ENCODE peak calls at places on chromosomes 3 and 15, in seven cellular contexts. Z is ELR; R is Kasumi-1; V is effector memory CD8-positive, alpha-beta T cell; G is activated T-cell treated with anti-CD3 and anti-CD28 coated beads for 1 hour; K is activated CD4-positive, alpha-beta T cell treated with anti-CD3 and anti-CD28 coated beads for 24 hours; C is HT-29. S is an unnamed sample.

GRCh38 chr15:64532515-64532914 is 72.1 kb downstream of the ZNF609 start:
- DNase-seq in V (no peak), Z (no peak), C (no peak), K (no peak), R (no peak), G (no peak), S (no peak)

GRCh38 chr3:117706037-117706436 is 996.5 kb downstream of the TUSC7 start:
- DNase-seq in R (no peak), C (no peak), V (no peak), Z (peak; percentile 92), K (no peak), G (no peak), S (peak; percentile 96)

GRCh38 chr15:74798388-74799254 is 14.0 kb upstream of the LMAN1L start:
- DNase-seq in K (no peak), G (no peak), C (no peak), V (no peak), R (no peak), Z (no peak), S (no peak)

GRCh38 chr3:66393486-66394260 is 107.1 kb downstream of the LRIG1 start:
- DNase-seq in R (no peak), G (peak; percentile 31), V (peak; percentile 62), C (no peak), Z (no peak), K (peak; percentile 6), S (no peak)

GRCh38 chr3:125054436-125055164 is 1.2 kb downstream of the HEG1 start:
- DNase-seq in C (peak; percentile 47), K (no peak), G (no peak), R (no peak), V (no peak), Z (peak; percentile 81), S (peak; percentile 79)

GRCh38 chr15:48330855-48331795 is at the start of gene DUT:
- DNase-seq in Z (peak; percentile 82), G (peak; percentile 69), K (peak; percentile 69), R (peak; percentile 77), V (peak; percentile 74), C (peak; percentile 71), S (peak; percentile 86)

GRCh38 chr3:42090973-42091731 is at the start of gene TRAK1:
- DNase-seq in V (no peak), R (no peak), Z (no peak), K (no peak), C (no peak), G (no peak), S (peak; percentile 64)

GRCh38 chr3:177459397-177459796 is 262.1 kb upstream of the TBL1XR1 start:
- DNase-seq in G (no peak), C (no peak), Z (no peak), K (no peak), R (no peak), V (no peak), S (peak; percentile 82)

GRCh38 chr3:171021377-171021776 is 5.1 kb downstream of the SLC2A2 start:
- DNase-seq in Z (no peak), C (no peak), V (no peak), G (no peak), K (no peak), R (no peak), S (no peak)

GRCh38 chr3:122325769-122326168 is 721 bp downstream of the CSTA start:
- DNase-seq in C (no peak), K (no peak), V (no peak), R (no peak), G (no peak), Z (no peak), S (no peak)

GRCh38 chr3:34132069-34132677 is 333.7 kb downstream of the PDCD6IP start:
- DNase-seq in Z (no peak), R (peak; percentile 42), K (no peak), C (no peak), V (no peak), G (no peak), S (no peak)

GRCh38 chr15:74833376-74834107 is 7.1 kb downstream of the CPLX3 start:
- DNase-seq in G (no peak), K (no peak), V (no peak), R (peak; percentile 31), Z (no peak), C (no peak), S (no peak)

GRCh38 chr3:140224307-140224706 is 289.3 kb downstream of the CLSTN2 start:
- DNase-seq in Z (no peak), G (no peak), V (no peak), K (no peak), R (no peak), C (no peak), S (no peak)

GRCh38 chr15:100193277-100193860 is 148.4 kb downstream of the ADAMTS17 start:
- DNase-seq in C (no peak), K (no peak), Z (no peak), G (no peak), V (no peak), R (no peak), S (no peak)

GRCh38 chr3:58383904-58384303 is 49.7 kb downstream of the PDHB start:
- DNase-seq in C (no peak), R (no peak), Z (peak; percentile 98), G (no peak), K (no peak), V (no peak), S (peak; percentile 99)

GRCh38 chr15:71811752-71812735 is 1.7 kb downstream of the NR2E3 start:
- DNase-seq in C (no peak), Z (no peak), V (no peak), K (no peak), R (no peak), G (no peak), S (no peak)

GRCh38 chr3:82736696-82737277 is 975.3 kb upstream of the GBE1 start:
- DNase-seq in C (no peak), V (no peak), K (no peak), G (no peak), Z (no peak), R (peak; percentile 63), S (no peak)

GRCh38 chr15:57610130-57610529 is 18.4 kb downstream of the MYZAP start:
- DNase-seq in G (no peak), Z (peak; percentile 86), K (no peak), R (no peak), C (peak; percentile 95), V (no peak), S (peak; percentile 90)

GRCh38 chr3:97481416-97481815 is 283.1 kb upstream of the ARL6 start:
- DNase-seq in C (no peak), Z (no peak), V (no peak), K (no peak), R (no peak), G (no peak), S (no peak)

GRCh38 chr15:90101130-90101968 is 919 bp downstream of the IDH2 start:
- DNase-seq in R (peak; percentile 54), Z (peak; percentile 30), C (peak; percentile 29), V (no peak), G (no peak), K (no peak), S (peak; percentile 55)